ENCODE peak calls at places on chromosomes 6 and 20, in five cellular contexts. T is mesenchymal stem cell, H is H9, J is neuronal stem cell, Q is IMR-90. M is an unnamed sample.
A peak's percentile ranks its signal among the peaks of the same experiment; 100 is the strongest.

GRCh38 chr6:154428892-154429291 is 72.3 kb upstream of the IPCEF1 start:
- DNase-seq in T (no peak), H (no peak), J (no peak), Q (peak; percentile 68), M (no peak)

GRCh38 chr6:44219053-44219814 is 2.5 kb downstream of the MYMX start:
- DNase-seq in T (peak; percentile 87), H (peak; percentile 96), J (peak; percentile 81), Q (peak; percentile 55), M (peak; percentile 93)

GRCh38 chr6:166169549-166170421 is 2.1 kb upstream of the TBXT start:
- DNase-seq in T (no peak), H (peak; percentile 46), J (no peak), Q (no peak), M (peak; percentile 40)

GRCh38 chr6:9647043-9647520 is 767.8 kb downstream of the TFAP2A start:
- DNase-seq in T (no peak), H (no peak), J (no peak), Q (peak; percentile 8), M (no peak)

GRCh38 chr20:2131366-2131765 is 29.7 kb downstream of the STK35 start:
- DNase-seq in T (peak; percentile 75), H (no peak), J (no peak), Q (peak; percentile 86), M (no peak)

GRCh38 chr20:31862157-31862470 is 8.2 kb downstream of the DUSP15 start:
- DNase-seq in T (no peak), H (no peak), J (no peak), Q (no peak), M (no peak)

GRCh38 chr6:134253681-134254080 is 64.2 kb downstream of the SGK1 start:
- DNase-seq in T (peak; percentile 26), H (no peak), J (peak; percentile 35), Q (peak; percentile 13), M (no peak)

GRCh38 chr20:774016-774679 is 5.8 kb upstream of the SLC52A3 start:
- DNase-seq in T (no peak), H (no peak), J (no peak), Q (no peak), M (no peak)

GRCh38 chr6:130697661-130698535 is 129.3 kb upstream of the SMLR1 start:
- DNase-seq in T (peak; percentile 73), H (peak; percentile 48), J (peak; percentile 29), Q (peak; percentile 66), M (peak; percentile 56)

GRCh38 chr6:44725070-44725469 is 337.6 kb downstream of the CDC5L start:
- DNase-seq in T (peak; percentile 13), H (no peak), J (no peak), Q (no peak), M (no peak)

GRCh38 chr20:9835302-9835701 is 3.6 kb downstream of the PAK5 start:
- DNase-seq in T (no peak), H (no peak), J (no peak), Q (no peak), M (no peak)

GRCh38 chr20:9837634-9838033 is 1.2 kb downstream of the PAK5 start:
- DNase-seq in T (no peak), H (no peak), J (no peak), Q (no peak), M (no peak)

GRCh38 chr20:9839626-9840025 is 750 bp upstream of the PAK5 start:
- DNase-seq in T (no peak), H (no peak), J (peak; percentile 5), Q (no peak), M (no peak)

GRCh38 chr20:9838035-9838377 is 870 bp downstream of the PAK5 start:
- DNase-seq in T (no peak), H (no peak), J (no peak), Q (no peak), M (peak; percentile 2)

DNA sequence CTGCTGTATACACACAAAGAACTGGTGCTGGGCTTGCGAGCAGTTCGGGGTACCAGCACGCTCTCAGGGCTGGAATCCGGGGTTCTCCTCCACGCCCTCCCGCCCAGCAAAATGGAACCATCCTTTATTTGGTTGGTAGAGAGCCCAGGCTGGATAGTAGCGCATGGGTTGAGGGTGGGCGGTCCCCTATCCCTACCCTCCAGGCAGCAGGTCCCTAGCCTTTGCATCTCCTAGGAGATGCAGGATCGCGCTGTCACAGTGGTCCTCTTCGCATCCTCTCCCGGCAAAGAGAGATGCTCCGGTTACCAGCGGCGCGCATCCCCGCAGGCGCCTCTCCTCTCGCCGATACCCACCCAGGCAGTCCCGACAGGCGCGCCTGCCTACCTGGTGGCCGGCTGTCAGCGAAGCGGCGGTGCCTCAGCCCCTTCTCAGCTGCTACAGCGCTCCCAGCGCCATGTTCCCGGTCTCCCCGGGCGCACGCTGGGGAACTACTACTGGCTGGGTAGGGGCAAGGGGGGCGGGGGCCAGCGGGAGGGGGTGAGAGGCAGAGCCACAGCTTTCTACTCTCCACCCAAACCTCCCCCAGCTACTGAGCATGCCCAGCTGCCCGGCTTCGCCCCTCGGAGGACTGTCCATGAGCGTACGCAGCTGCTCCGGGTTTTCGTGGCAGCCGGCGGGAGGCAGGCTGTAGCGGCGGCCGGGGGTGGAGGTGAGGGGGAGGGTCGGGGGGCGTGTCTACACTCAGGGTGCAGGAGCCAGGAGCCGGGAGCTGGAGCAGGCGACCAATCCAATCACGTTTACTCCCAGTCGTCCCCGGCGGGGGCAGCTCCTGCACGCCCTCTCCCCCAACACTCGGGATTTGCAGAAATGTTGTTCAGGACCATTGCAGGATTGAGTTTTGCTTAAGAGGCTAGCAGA is at the start of gene PAK5:
- DNase-seq in T (peak; percentile 6), H (peak; percentile 97), J (peak; percentile 89), Q (peak; percentile 15), M (peak; percentile 96)
- H4K8ac ChIP-seq in T (no peak within 1 kb of the TSS), H (no peak within 1 kb of the TSS), J (no peak within 1 kb of the TSS), Q (no peak within 1 kb of the TSS), M (no peak within 1 kb of the TSS)

GRCh38 chr20:51532577-51533191 is 9.8 kb downstream of the NFATC2 start:
- DNase-seq in T (no peak), H (no peak), J (no peak), Q (peak; percentile 45), M (no peak)
- H4K8ac ChIP-seq in T (peak overlapping the region; percentile 27), H (no peak overlapping the region), J (no peak overlapping the region), Q (peak overlapping the region; percentile 82), M (no peak overlapping the region)

DNA sequence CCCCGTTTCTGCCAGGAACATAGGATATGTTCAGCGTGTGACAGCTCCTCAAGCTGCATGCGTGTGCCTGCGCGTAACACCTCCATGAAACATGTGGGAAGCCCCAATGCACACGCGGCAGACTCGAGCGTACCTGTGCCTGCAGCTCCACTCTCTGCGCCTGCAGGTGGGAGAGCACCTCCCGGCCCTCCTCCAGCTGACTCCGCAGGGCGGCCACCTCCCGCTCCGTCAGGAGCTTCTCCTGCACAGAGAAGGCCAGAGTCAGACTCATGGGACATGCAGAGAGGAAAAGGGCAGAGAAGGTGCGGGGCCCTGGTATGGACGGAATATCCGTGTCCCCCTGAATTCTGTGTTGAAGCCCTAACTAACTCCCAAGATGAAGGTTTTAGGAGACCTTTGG is 22.4 kb downstream of the BFSP1 start:
- DNase-seq in T (no peak), H (no peak), J (no peak), Q (no peak), M (no peak)
- H4K8ac ChIP-seq in T (no peak overlapping the region), H (no peak overlapping the region), J (no peak overlapping the region), Q (no peak overlapping the region), M (no peak overlapping the region)

DNA sequence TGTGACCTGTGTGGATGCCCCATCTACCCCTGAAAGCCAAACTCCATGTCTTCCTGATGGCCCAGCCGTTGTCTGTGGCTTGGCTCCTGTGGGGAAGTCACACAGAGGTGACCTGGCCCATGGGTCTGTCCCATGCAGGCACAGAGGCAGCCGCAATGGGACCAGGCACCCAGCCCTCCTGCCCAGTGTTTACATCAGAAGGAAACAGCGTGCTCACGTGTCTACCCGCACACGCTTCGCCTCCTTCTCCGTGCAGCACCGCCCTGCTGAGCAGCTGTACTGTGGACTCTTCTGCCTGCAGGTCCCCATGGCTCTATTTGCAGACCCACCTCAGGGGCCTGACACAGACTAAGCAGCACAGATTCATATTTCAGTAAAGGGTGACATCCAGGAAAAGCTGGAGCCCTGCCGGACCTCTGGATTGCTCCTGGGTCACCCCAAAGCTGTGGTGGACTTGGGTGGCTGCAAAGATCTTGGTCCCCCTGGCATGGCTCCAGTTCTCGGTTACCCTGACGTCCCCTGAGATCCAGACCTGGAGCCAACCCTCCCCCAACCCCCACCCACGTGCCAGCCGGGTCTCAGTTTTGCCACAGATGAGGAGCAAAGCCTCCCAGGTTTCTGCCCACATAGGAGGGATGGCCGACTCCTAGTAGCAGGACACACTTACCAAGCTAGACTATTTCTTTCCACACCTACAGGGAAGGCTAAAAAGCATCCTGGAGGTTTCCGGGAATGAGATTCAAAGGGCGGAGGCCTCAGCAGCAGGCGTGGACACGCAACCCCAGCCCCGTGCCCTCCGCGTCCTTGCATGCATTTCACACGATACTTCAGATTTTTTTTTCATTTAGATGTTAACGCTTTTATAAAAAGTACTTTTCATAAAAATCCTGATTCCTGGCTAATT is 120.3 kb downstream of the CDH4 start:
- DNase-seq in T (peak; percentile 16), H (no peak), J (no peak), Q (no peak), M (no peak)
- H4K8ac ChIP-seq in T (no peak overlapping the region), H (no peak overlapping the region), J (peak overlapping the region; percentile 93), Q (no peak overlapping the region), M (no peak overlapping the region)

DNA sequence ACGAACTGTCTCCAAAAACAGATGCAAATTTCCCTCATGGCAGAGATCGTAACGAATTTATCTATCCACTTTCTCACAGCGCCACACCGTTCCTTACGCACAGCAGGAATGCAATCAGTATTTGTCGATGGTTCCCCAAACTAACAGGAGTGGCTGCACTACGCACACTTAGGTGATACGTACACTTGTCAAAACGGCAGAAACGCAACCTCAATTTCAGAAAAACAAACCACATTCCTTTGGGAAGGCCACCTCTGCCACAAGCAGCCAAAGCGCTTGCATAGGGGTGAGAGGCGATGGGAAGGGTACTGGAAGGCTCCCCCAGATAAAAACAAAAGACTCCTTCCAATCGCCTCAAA is 638 bp downstream of the MDN1 start:
- DNase-seq in T (peak; percentile 53), H (no peak), J (peak; percentile 41), Q (peak; percentile 30), M (peak; percentile 69)
- H4K8ac ChIP-seq in T (no peak overlapping the region), H (no peak overlapping the region), J (peak overlapping the region; percentile 78), Q (peak overlapping the region; percentile 76), M (no peak overlapping the region)

DNA sequence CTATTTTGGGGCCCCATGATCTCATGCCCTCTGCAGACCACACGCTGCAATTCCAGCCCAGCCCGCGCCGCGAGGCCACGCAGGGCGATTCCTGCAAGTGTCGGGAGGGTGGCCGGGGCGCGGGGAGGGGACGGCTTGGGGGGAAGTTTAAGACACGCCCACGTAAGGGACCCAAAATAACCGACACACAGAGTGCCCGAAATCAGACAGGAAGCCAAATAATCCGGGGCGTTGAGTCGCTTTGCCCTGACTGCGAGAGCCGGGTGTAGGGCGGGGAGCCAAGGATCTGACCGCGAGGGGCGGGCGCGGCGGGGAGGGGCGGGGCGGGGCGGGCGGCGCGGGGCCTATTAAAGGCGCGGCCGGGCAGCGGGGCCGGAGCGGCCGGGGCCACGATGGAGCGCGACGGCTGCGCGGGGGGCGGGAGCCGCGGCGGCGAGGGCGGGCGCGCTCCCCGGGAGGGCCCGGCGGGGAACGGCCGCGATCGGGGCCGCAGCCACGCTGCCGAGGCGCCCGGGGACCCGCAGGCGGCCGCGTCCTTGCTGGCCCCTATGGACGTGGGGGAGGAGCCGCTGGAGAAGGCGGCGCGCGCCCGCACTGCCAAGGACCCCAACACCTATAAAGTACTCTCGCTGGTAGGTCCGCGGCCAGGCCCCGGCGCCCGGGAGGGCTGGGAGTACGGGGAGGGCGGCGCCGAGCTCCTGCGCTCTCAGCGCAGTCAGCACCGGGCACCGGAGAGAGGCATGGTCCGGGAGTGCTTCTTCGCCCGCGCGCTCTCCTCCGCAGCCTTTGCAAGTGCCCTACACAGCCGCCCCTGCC is at the start of gene ENPP1:
- DNase-seq in T (peak; percentile 69), H (peak; percentile 76), J (peak; percentile 65), Q (peak; percentile 62), M (peak; percentile 80)
- H4K8ac ChIP-seq in T (peak within 1 kb of the TSS; percentile 12), H (no peak within 1 kb of the TSS), J (no peak within 1 kb of the TSS), Q (peak within 1 kb of the TSS; percentile 66), M (no peak within 1 kb of the TSS)